ENCODE peak calls at places on chromosomes 7 and 10, in nine cellular contexts. S is cardiac muscle cell, A is fibroblast of lung, U is mammary epithelial cell, B is aorta, W is suprapubic skin, K is OCI-LY7, I is kidney, J is adrenal gland. R is an unnamed sample. For H3K4me1, the result is how much of the 10 kb centered on the place peaks cover.

GRCh38 chr7:35286422-35286821 is 32.5 kb upstream of the TBX20 start:
- DNase-seq in S (peak), A (peak), U (peak), B (no peak), W (no peak), K (no peak), I (no peak), J (no peak), R (no peak)

GRCh38 chr10:130686680-130687300 is 550.6 kb downstream of the GLRX3 start:
- DNase-seq in S (no peak), A (no peak), U (no peak), B (no peak), W (no peak), K (no peak), I (no peak), J (peak), R (no peak)

GRCh38 chr7:50754684-50755083 is 28.0 kb downstream of the GRB10 start:
- DNase-seq in S (no peak), A (no peak), U (no peak), B (no peak), W (no peak), K (no peak), I (no peak), J (no peak), R (no peak)

GRCh38 chr7:92736870-92737269 is 99.5 kb downstream of the CDK6 start:
- DNase-seq in S (no peak), A (no peak), U (no peak), B (no peak), W (no peak), K (no peak), I (no peak), J (no peak), R (no peak)

GRCh38 chr10:127945335-127945734 is 38.4 kb downstream of the PTPRE start:
- DNase-seq in S (peak), A (peak), U (peak), B (no peak), W (no peak), K (peak), I (no peak), J (peak), R (peak)

GRCh38 chr10:70324341-70324861 is 40.6 kb upstream of the NPFFR1 start:
- DNase-seq in S (no peak), A (no peak), U (no peak), B (no peak), W (peak), K (peak), I (peak), J (no peak), R (no peak)

GRCh38 chr7:67344481-67345193 is 348.0 kb downstream of the TYW1 start:
- DNase-seq in S (no peak), A (no peak), U (peak), B (no peak), W (no peak), K (no peak), I (no peak), J (no peak), R (no peak)

GRCh38 chr10:29731760-29732159 is 97.0 kb upstream of the SVIL start:
- DNase-seq in S (no peak), A (peak), U (no peak), B (no peak), W (no peak), K (no peak), I (no peak), J (no peak), R (no peak)

GRCh38 chr10:132546567-132547420 is 9.2 kb downstream of the INPP5A start:
- DNase-seq in S (no peak), A (no peak), U (no peak), B (peak), W (no peak), K (no peak), I (peak), J (peak), R (no peak)

GRCh38 chr7:27992092-27992491 is 188.5 kb downstream of the JAZF1 start:
- DNase-seq in S (no peak), A (peak), U (no peak), B (no peak), W (no peak), K (no peak), I (no peak), J (no peak), R (no peak)

GRCh38 chr10:43409385-43410109 is 561 bp upstream of the HNRNPF start:
- DNase-seq in S (peak), A (no peak), U (no peak), B (peak), W (no peak), K (no peak), I (peak), J (peak), R (no peak)

GRCh38 chr7:91083855-91084644 is 180.2 kb upstream of the FZD1 start:
- DNase-seq in S (peak), A (no peak), U (no peak), B (peak), W (no peak), K (no peak), I (no peak), J (peak), R (no peak)

GRCh38 chr7:107213193-107213788 is 44.5 kb downstream of the HBP1 start:
- DNase-seq in S (no peak), A (no peak), U (no peak), B (no peak), W (no peak), K (no peak), I (no peak), J (no peak), R (no peak)

GRCh38 chr7:111668711-111669110 is 106.4 kb upstream of the IMMP2L start:
- DNase-seq in S (no peak), A (no peak), U (no peak), B (no peak), W (no peak), K (no peak), I (no peak), J (no peak), R (no peak)

GRCh38 chr10:18340496-18341051 is 200.3 kb downstream of the CACNB2 start:
- DNase-seq in S (peak), A (peak), U (no peak), B (no peak), W (no peak), K (no peak), I (no peak), J (no peak), R (no peak)

GRCh38 chr10:8042864-8043568 is 11.5 kb upstream of the GATA3 start:
- DNase-seq in S (no peak), A (no peak), U (no peak), B (peak), W (no peak), K (no peak), I (peak), J (no peak), R (no peak)

GRCh38 chr7:116172353-116172752 is 38.0 kb upstream of the TES start:
- DNase-seq in S (no peak), A (no peak), U (peak), B (no peak), W (no peak), K (no peak), I (no peak), J (no peak), R (peak)

GRCh38 chr7:144670251-144670650 is 165.6 kb downstream of the TPK1 start:
- DNase-seq in S (peak), A (no peak), U (peak), B (no peak), W (no peak), K (peak), I (no peak), J (no peak), R (no peak)

GRCh38 chr10:89861584-89862287 is 160.3 kb downstream of the KIF20B start:
- DNase-seq in S (peak), A (peak), U (peak), B (no peak), W (no peak), K (no peak), I (no peak), J (no peak), R (no peak)

GRCh38 chr7:112985377-112985987 is 101.1 kb downstream of the GPR85 start:
- DNase-seq in S (peak), A (peak), U (peak), B (no peak), W (no peak), K (no peak), I (no peak), J (no peak), R (peak)

GRCh38 chr7:79664884-79665676 is 211.6 kb upstream of the MAGI2 start:
- DNase-seq in S (no peak), A (no peak), U (no peak), B (no peak), W (no peak), K (no peak), I (no peak), J (no peak), R (no peak)

GRCh38 chr10:113644185-113645120 is 19.4 kb downstream of the NRAP start:
- DNase-seq in S (peak), A (peak), U (peak), B (no peak), W (no peak), K (no peak), I (no peak), J (no peak), R (no peak)

GRCh38 chr7:137880432-137880831 is 33.7 kb upstream of the DGKI start:
- DNase-seq in S (peak), A (peak), U (peak), B (no peak), W (no peak), K (no peak), I (no peak), J (no peak), R (no peak)

GRCh38 chr7:63925626-63926460 is 72.8 kb upstream of the ZNF722 start:
- DNase-seq in S (peak), A (peak), U (peak), B (peak), W (peak), K (no peak), I (peak), J (peak), R (no peak)

GRCh38 chr7:150962743-150963399 is 15.2 kb downstream of the KCNH2 start:
- DNase-seq in S (peak), A (no peak), U (no peak), B (no peak), W (no peak), K (peak), I (no peak), J (peak), R (no peak)

GRCh38 chr10:58065529-58065815 is 202.2 kb downstream of the IPMK start:
- DNase-seq in S (no peak), A (no peak), U (no peak), B (no peak), W (no peak), K (no peak), I (no peak), J (no peak), R (no peak)

GRCh38 chr10:102327002-102327401 is 68.5 kb upstream of the NFKB2 start:
- DNase-seq in S (no peak), A (no peak), U (no peak), B (no peak), W (no peak), K (no peak), I (no peak), J (no peak), R (no peak)

GRCh38 chr10:128123853-128124252 is 2.4 kb downstream of the MKI67 start:
- DNase-seq in S (no peak), A (no peak), U (no peak), B (no peak), W (no peak), K (no peak), I (no peak), J (no peak), R (no peak)

GRCh38 chr7:65976659-65977196 is 5.3 kb downstream of the GUSB start:
- DNase-seq in S (no peak), A (no peak), U (no peak), B (peak), W (no peak), K (no peak), I (no peak), J (no peak), R (no peak)

GRCh38 chr10:16832351-16833080 is 15.3 kb upstream of the RSU1 start:
- DNase-seq in S (peak), A (peak), U (peak), B (no peak), W (no peak), K (no peak), I (no peak), J (no peak), R (peak)

GRCh38 chr10:35711615-35712411 is 69.7 kb upstream of the FZD8 start:
- DNase-seq in S (no peak), A (no peak), U (no peak), B (no peak), W (no peak), K (no peak), I (no peak), J (no peak), R (no peak)

GRCh38 chr10:111801841-111802240 is 381.7 kb downstream of the GPAM start:
- DNase-seq in S (no peak), A (no peak), U (no peak), B (no peak), W (no peak), K (no peak), I (no peak), J (no peak), R (no peak)

GRCh38 chr7:28708458-28708951 is 249.6 kb downstream of the TRIL start:
- DNase-seq in S (no peak), A (peak), U (no peak), B (no peak), W (no peak), K (no peak), I (no peak), J (no peak), R (no peak)

GRCh38 chr10:50552771-50553535 is 70.8 kb downstream of the SGMS1 start:
- DNase-seq in S (peak), A (peak), U (no peak), B (no peak), W (no peak), K (peak), I (no peak), J (no peak), R (no peak)

GRCh38 chr7:7857143-7857583 is 111.4 kb upstream of the GLCCI1 start:
- DNase-seq in S (no peak), A (no peak), U (no peak), B (no peak), W (no peak), K (peak), I (no peak), J (no peak), R (no peak)

GRCh38 chr7:150716368-150716767 is at the start of gene GIMAP1:
- DNase-seq in S (no peak), A (no peak), U (no peak), B (no peak), W (no peak), K (no peak), I (peak), J (no peak), R (no peak)

GRCh38 chr10:74977913-74978847 is 133.3 kb upstream of the SAMD8 start:
- DNase-seq in S (no peak), A (no peak), U (no peak), B (no peak), W (no peak), K (peak), I (no peak), J (no peak), R (no peak)

GRCh38 chr7:41315764-41316163 is 387.1 kb downstream of the INHBA start:
- DNase-seq in S (no peak), A (no peak), U (no peak), B (no peak), W (no peak), K (no peak), I (no peak), J (peak), R (no peak)

GRCh38 chr10:118809821-118810220 is 55.1 kb upstream of the CACUL1 start:
- DNase-seq in S (no peak), A (no peak), U (no peak), B (peak), W (peak), K (no peak), I (no peak), J (no peak), R (no peak)

GRCh38 chr10:80464557-80465466 is 10.7 kb downstream of the TSPAN14 start:
- DNase-seq in S (no peak), A (peak), U (no peak), B (peak), W (no peak), K (peak), I (no peak), J (no peak), R (peak)
- H3K4me1 ChIP-seq in S (half or more), A (under half), U (half or more), B (under half), W (half or more), K (half or more), I (half or more), J (under half), R (half or more)

DNA sequence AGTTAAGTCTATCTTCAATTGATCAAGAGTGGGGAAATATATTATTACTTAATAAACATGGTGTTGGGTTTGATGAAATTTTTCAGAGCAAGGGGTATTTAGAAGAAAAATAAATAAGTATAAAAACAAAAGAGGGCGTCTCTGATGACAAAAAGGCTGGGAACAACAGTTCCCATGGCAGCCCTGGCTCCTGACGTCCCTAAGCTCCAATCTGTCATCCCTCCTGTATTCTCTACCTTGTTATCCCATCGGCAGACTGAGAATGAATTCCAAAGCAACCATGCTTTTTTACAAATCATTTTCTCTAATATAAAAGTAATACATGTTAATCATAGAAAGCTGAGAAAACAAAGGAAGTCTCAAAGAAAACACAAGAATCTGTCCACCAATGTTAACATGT is 55.5 kb downstream of the SORBS1 start:
- DNase-seq in S (no peak), A (no peak), U (no peak), B (no peak), W (no peak), K (no peak), I (no peak), J (no peak), R (no peak)
- H3K27ac ChIP-seq in S (no peak), A (no peak), U (no peak), B (peak), W (peak), K (no peak), I (no peak), J (no peak), R (no peak)

GRCh38 chr7:5284304-5285281 is 1.9 kb downstream of the SLC29A4 start:
- DNase-seq in S (peak), A (no peak), U (no peak), B (peak), W (no peak), K (peak), I (peak), J (peak), R (peak)

GRCh38 chr7:5278781-5279180 is 4.0 kb upstream of the SLC29A4 start:
- DNase-seq in S (peak), A (no peak), U (no peak), B (no peak), W (no peak), K (no peak), I (no peak), J (no peak), R (no peak)

GRCh38 chr7:5279734-5280133 is 3.0 kb upstream of the SLC29A4 start:
- DNase-seq in S (no peak), A (no peak), U (no peak), B (no peak), W (no peak), K (no peak), I (no peak), J (no peak), R (no peak)

GRCh38 chr7:5283421-5284303 is 919 bp downstream of the SLC29A4 start:
- DNase-seq in S (peak), A (no peak), U (no peak), B (no peak), W (no peak), K (no peak), I (no peak), J (no peak), R (no peak)

GRCh38 chr7:5282464-5283316 is at the start of gene SLC29A4:
- DNase-seq in S (peak), A (no peak), U (no peak), B (peak), W (no peak), K (no peak), I (no peak), J (peak), R (no peak)
- H3K4me3 ChIP-seq in S (peak), A (peak), U (peak), B (peak), W (peak), K (no peak), I (no peak), J (no peak), R (peak)

GRCh38 chr7:43649755-43650274 is 66.9 kb downstream of the STK17A start:
- DNase-seq in S (no peak), A (peak), U (peak), B (no peak), W (no peak), K (peak), I (no peak), J (no peak), R (no peak)

GRCh38 chr7:43647772-43648643 is 65.1 kb downstream of the STK17A start:
- DNase-seq in S (peak), A (peak), U (peak), B (peak), W (peak), K (peak), I (peak), J (peak), R (peak)

GRCh38 chr7:43652364-43652763 is 69.5 kb downstream of the STK17A start:
- DNase-seq in S (no peak), A (no peak), U (no peak), B (no peak), W (no peak), K (no peak), I (no peak), J (no peak), R (no peak)

GRCh38 chr7:43648725-43649406 is 66.0 kb downstream of the STK17A start:
- DNase-seq in S (peak), A (peak), U (peak), B (no peak), W (no peak), K (peak), I (no peak), J (no peak), R (peak)

DNA sequence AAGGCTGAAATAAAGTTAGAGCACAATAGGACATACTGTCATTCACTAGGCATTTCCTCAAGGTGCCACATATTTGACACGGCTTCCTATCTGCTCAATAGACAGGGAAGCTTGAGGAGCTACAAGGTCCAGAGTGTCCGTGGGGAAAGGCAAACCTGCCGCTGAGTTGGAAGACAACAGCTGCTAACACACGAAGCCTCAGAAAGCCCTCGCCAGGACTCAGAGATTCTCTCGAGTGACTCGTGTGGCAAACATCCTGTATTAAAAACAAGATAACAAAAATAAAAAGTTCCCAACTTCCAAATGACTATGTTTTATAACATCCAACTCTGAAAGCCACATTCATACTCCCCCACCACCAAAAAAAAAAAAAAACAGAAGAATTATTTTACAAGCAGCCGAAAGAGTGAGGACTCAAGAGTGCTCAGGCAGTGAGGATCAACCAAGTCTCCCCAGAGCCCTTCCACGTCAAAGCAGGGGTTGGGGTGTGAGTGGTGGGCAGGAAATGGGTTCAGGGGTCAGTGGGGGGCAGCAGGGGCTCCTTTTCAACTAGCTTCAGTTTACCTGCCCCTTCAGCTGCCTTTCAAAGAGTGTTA is 67.6 kb downstream of the STK17A start:
- DNase-seq in S (peak), A (peak), U (no peak), B (no peak), W (no peak), K (peak), I (no peak), J (no peak), R (peak)
- H3K4me1 ChIP-seq in S (under half), A (half or more), U (half or more), B (under half), W (half or more), K (half or more), I (under half), J (under half), R (half or more)

DNA sequence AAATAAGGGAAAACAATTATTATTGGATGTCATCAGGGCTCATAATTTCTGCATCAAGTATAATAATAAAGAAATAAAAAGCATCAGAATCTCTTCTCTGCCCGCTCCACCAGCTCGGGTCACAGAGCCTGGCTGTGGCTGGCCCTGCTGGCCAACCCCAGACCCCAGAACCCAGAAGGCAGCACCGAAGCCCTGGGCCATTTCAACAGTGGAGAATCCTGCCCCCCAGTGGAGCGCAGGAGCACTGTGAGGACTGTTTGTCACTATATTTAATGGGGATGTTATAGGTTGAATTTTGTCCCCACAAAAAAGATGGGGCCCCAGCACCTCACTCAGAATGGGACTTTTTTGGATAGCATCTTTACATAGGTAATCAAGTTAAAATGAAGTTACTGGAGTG is 27.3 kb downstream of the DENND11 start:
- DNase-seq in S (peak), A (peak), U (no peak), B (no peak), W (no peak), K (peak), I (no peak), J (no peak), R (no peak)
- H3K27ac ChIP-seq in S (no peak), A (no peak), U (peak), B (no peak), W (peak), K (no peak), I (no peak), J (no peak), R (peak)